ENCODE peak calls at places on chromosomes 6 and 20, in nine cellular contexts. H is ELF-1, R is Calu3, Q is iris pigment epithelial cell, J is neural progenitor cell, S is left ventricle myocardium superior, M is NCI-H1105, X is EH, E is iPS-NIHi11. Z is an unnamed sample.

GRCh38 chr6:91781946-91782345 is 1195.1 kb upstream of the MAP3K7 start:
- DNase-seq in Q (no peak), R (no peak), E (no peak), S (peak; percentile 27), H (no peak), M (no peak), J (no peak), X (no peak), Z (no peak)

GRCh38 chr20:54272901-54273488 is 65.1 kb downstream of the PFDN4 start:
- DNase-seq in J (no peak), S (no peak), X (no peak), E (no peak), M (no peak), Q (no peak), H (no peak), R (no peak), Z (no peak)

GRCh38 chr6:14804001-14804401 is 441.9 kb upstream of the JARID2 start:
- DNase-seq in R (no peak), H (peak; percentile 58), J (no peak), Q (peak; percentile 21), M (no peak), E (no peak), S (no peak), X (peak; percentile 81), Z (peak; percentile 15)

GRCh38 chr6:25889877-25890853 is 16.1 kb upstream of the SLC17A3 start:
- DNase-seq in E (peak; percentile 40), R (peak; percentile 66), J (peak; percentile 66), H (peak; percentile 72), X (peak; percentile 48), Q (peak; percentile 47), S (no peak), M (peak; percentile 51), Z (peak; percentile 66)

GRCh38 chr6:166456360-166457156 is 73.8 kb upstream of the MPC1 start:
- DNase-seq in E (peak; percentile 55), Q (peak; percentile 14), H (no peak), M (no peak), S (no peak), X (peak; percentile 31), R (peak; percentile 9), J (peak; percentile 54), Z (no peak)

GRCh38 chr6:38484656-38485055 is 155.1 kb downstream of the BTBD9 start:
- DNase-seq in J (no peak), Q (no peak), R (no peak), E (no peak), M (no peak), X (peak; percentile 9), H (no peak), S (no peak), Z (no peak)

GRCh38 chr6:139820191-139820590 is 445.7 kb upstream of the CITED2 start:
- DNase-seq in M (no peak), R (no peak), J (no peak), S (no peak), Q (peak; percentile 27), H (no peak), E (no peak), X (peak; percentile 87), Z (peak; percentile 62)

GRCh38 chr20:33731693-33732165 is at the start of gene ZNF341:
- DNase-seq in R (no peak), E (no peak), S (peak; percentile 94), M (peak; percentile 95), J (peak; percentile 97), X (peak; percentile 87), H (peak; percentile 94), Q (no peak), Z (peak; percentile 94)

GRCh38 chr6:57226221-57226620 is 4.1 kb upstream of the RAB23 start:
- DNase-seq in R (no peak), E (no peak), Q (no peak), X (peak; percentile 33), M (no peak), S (no peak), J (peak; percentile 20), H (peak; percentile 54), Z (no peak)

GRCh38 chr20:25600632-25601031 is 15.3 kb upstream of the NINL start:
- DNase-seq in R (no peak), E (no peak), Q (peak; percentile 40), S (no peak), J (no peak), X (peak; percentile 8), H (peak; percentile 4), M (no peak), Z (no peak)

GRCh38 chr6:53464942-53465460 is 79.9 kb downstream of the GCLC start:
- DNase-seq in S (no peak), R (no peak), Q (peak; percentile 37), X (peak; percentile 42), M (no peak), H (peak; percentile 10), J (no peak), E (no peak), Z (peak; percentile 28)

Z was measured in GM23248.